ENCODE peak calls at places on chromosomes 1 and 21, in nine cellular contexts. O is stomach, R is colonic mucosa, L is K562, J is lower lobe of right lung, V is neural progenitor cell, S is lung, Q is psoas muscle, M is fibroblast of lung. G is an unnamed sample. For H3K9me3 and H3K4me1, the result is how much of the 10 kb centered on the place peaks cover.

GRCh38 chr1:163250382-163250974 is 47.8 kb upstream of the RGS5 start:
- DNase-seq in O (no peak), R (no peak), L (no peak), J (no peak), V (no peak), S (no peak), Q (no peak), M (no peak), G (no peak)

GRCh38 chr1:99599678-99600175 is 46.2 kb upstream of the PALMD start:
- DNase-seq in O (no peak), R (no peak), L (peak), J (no peak), V (no peak), S (peak), Q (peak), M (peak), G (peak)

GRCh38 chr21:17921579-17922530 is 102.7 kb upstream of the C21orf91 start:
- DNase-seq in O (no peak), R (no peak), L (no peak), J (no peak), V (no peak), S (no peak), Q (no peak), M (peak), G (no peak)

GRCh38 chr1:109926662-109927300 is 16.1 kb downstream of the CSF1 start:
- DNase-seq in O (peak), R (peak), L (no peak), J (no peak), V (no peak), S (no peak), Q (no peak), M (peak), G (no peak)

GRCh38 chr1:228902781-228903572 is 167.7 kb downstream of the RHOU start:
- DNase-seq in O (peak), R (peak), L (no peak), J (peak), V (no peak), S (peak), Q (peak), M (peak), G (no peak)

GRCh38 chr1:89721351-89721750 is 88.4 kb downstream of the LRRC8C start:
- DNase-seq in O (no peak), R (no peak), L (peak), J (no peak), V (no peak), S (no peak), Q (no peak), M (peak), G (no peak)

GRCh38 chr1:93061895-93062792 is 16.9 kb upstream of the MTF2 start:
- DNase-seq in O (peak), R (peak), L (peak), J (no peak), V (peak), S (no peak), Q (no peak), M (peak), G (peak)

GRCh38 chr1:54052470-54052933 is 502 bp downstream of the TMEM59 start:
- DNase-seq in O (peak), R (peak), L (peak), J (no peak), V (peak), S (peak), Q (no peak), M (peak), G (peak)

GRCh38 chr1:208141793-208142192 is 102.4 kb downstream of the PLXNA2 start:
- DNase-seq in O (no peak), R (no peak), L (no peak), J (no peak), V (no peak), S (no peak), Q (no peak), M (no peak), G (no peak)

GRCh38 chr1:37817481-37817880 is 9.5 kb upstream of the YRDC start:
- DNase-seq in O (peak), R (no peak), L (peak), J (no peak), V (peak), S (no peak), Q (no peak), M (peak), G (no peak)

GRCh38 chr1:113684153-113684541 is 75.1 kb downstream of the PHTF1 start:
- DNase-seq in O (no peak), R (peak), L (peak), J (peak), V (no peak), S (no peak), Q (peak), M (peak), G (no peak)

GRCh38 chr1:99646885-99647284 is 972 bp downstream of the PALMD start:
- DNase-seq in O (no peak), R (no peak), L (no peak), J (no peak), V (no peak), S (no peak), Q (no peak), M (no peak), G (no peak)

GRCh38 chr1:222105393-222105737 is 363.5 kb upstream of the DUSP10 start:
- DNase-seq in O (no peak), R (peak), L (no peak), J (no peak), V (no peak), S (no peak), Q (no peak), M (no peak), G (no peak)

GRCh38 chr1:40653851-40654537 is 11.5 kb downstream of the RIMS3 start:
- DNase-seq in O (no peak), R (no peak), L (peak), J (no peak), V (peak), S (no peak), Q (no peak), M (no peak), G (no peak)

GRCh38 chr1:31483012-31483946 is 70.3 kb downstream of the SERINC2 start:
- DNase-seq in O (peak), R (peak), L (no peak), J (no peak), V (no peak), S (peak), Q (no peak), M (peak), G (no peak)

GRCh38 chr21:31008355-31008754 is 29.9 kb downstream of the KRTAP19-8 start:
- DNase-seq in O (no peak), R (no peak), L (no peak), J (no peak), V (no peak), S (no peak), Q (no peak), M (no peak), G (no peak)

GRCh38 chr1:29259802-29260441 is 23.6 kb downstream of the PTPRU start:
- DNase-seq in O (peak), R (peak), L (peak), J (peak), V (peak), S (no peak), Q (peak), M (peak), G (no peak)

GRCh38 chr1:214546076-214546475 is 5.3 kb downstream of the PTPN14 start:
- DNase-seq in O (no peak), R (no peak), L (no peak), J (no peak), V (no peak), S (no peak), Q (no peak), M (no peak), G (no peak)

GRCh38 chr1:30680429-30680828 is 43.0 kb downstream of the MATN1 start:
- DNase-seq in O (no peak), R (no peak), L (no peak), J (no peak), V (no peak), S (no peak), Q (peak), M (no peak), G (no peak)

GRCh38 chr1:154353460-154353904 is 28.2 kb downstream of the ATP8B2 start:
- DNase-seq in O (peak), R (peak), L (peak), J (no peak), V (peak), S (peak), Q (no peak), M (peak), G (peak)

GRCh38 chr21:32412162-32412997 is at the start of gene EVA1C:
- DNase-seq in O (peak), R (peak), L (no peak), J (peak), V (peak), S (peak), Q (peak), M (peak), G (peak)

GRCh38 chr1:75233302-75233929 is 99.2 kb downstream of the LHX8 start:
- DNase-seq in O (no peak), R (no peak), L (peak), J (no peak), V (peak), S (no peak), Q (no peak), M (peak), G (peak)

GRCh38 chr1:115670476-115671175 is 28.9 kb downstream of the VANGL1 start:
- DNase-seq in O (no peak), R (peak), L (no peak), J (no peak), V (no peak), S (no peak), Q (no peak), M (peak), G (no peak)

GRCh38 chr21:25997788-25998611 is 172.6 kb downstream of the APP start:
- DNase-seq in O (peak), R (peak), L (no peak), J (no peak), V (peak), S (no peak), Q (no peak), M (no peak), G (peak)

GRCh38 chr1:222331765-222332164 is 216.1 kb downstream of the HHIPL2 start:
- DNase-seq in O (no peak), R (no peak), L (no peak), J (no peak), V (no peak), S (no peak), Q (no peak), M (no peak), G (no peak)

GRCh38 chr1:43868741-43869067 is 64.9 kb upstream of the ARTN start:
- DNase-seq in O (no peak), R (no peak), L (no peak), J (no peak), V (no peak), S (no peak), Q (no peak), M (peak), G (no peak)

GRCh38 chr1:12387641-12388040 is 157.8 kb downstream of the VPS13D start:
- DNase-seq in O (no peak), R (no peak), L (no peak), J (no peak), V (no peak), S (no peak), Q (no peak), M (peak), G (no peak)

GRCh38 chr1:21541835-21542234 is 32.6 kb downstream of the ALPL start:
- DNase-seq in O (no peak), R (no peak), L (no peak), J (no peak), V (no peak), S (no peak), Q (peak), M (peak), G (no peak)

GRCh38 chr1:17829579-17829978 is 74.4 kb downstream of the ACTL8 start:
- DNase-seq in O (no peak), R (no peak), L (no peak), J (no peak), V (no peak), S (no peak), Q (no peak), M (no peak), G (no peak)

GRCh38 chr1:198588845-198589244 is 48.4 kb upstream of the ATP6V1G3 start:
- DNase-seq in O (no peak), R (no peak), L (no peak), J (no peak), V (no peak), S (no peak), Q (no peak), M (no peak), G (no peak)

GRCh38 chr1:22575532-22576147 is 12.4 kb downstream of the EPHA8 start:
- DNase-seq in O (no peak), R (no peak), L (no peak), J (no peak), V (no peak), S (no peak), Q (no peak), M (no peak), G (no peak)

GRCh38 chr21:37244506-37245083 is 22.5 kb downstream of the VPS26C start:
- DNase-seq in O (no peak), R (no peak), L (no peak), J (no peak), V (no peak), S (no peak), Q (no peak), M (no peak), G (no peak)

GRCh38 chr1:23393706-23394105 is 24.1 kb upstream of the ZNF436 start:
- DNase-seq in O (no peak), R (no peak), L (no peak), J (no peak), V (no peak), S (peak), Q (peak), M (peak), G (no peak)

GRCh38 chr1:156760092-156760795 is 7.1 kb upstream of the PRCC start:
- DNase-seq in O (no peak), R (no peak), L (no peak), J (no peak), V (peak), S (no peak), Q (no peak), M (no peak), G (no peak)

GRCh38 chr1:194069168-194069830 is 882.9 kb upstream of the B3GALT2 start:
- DNase-seq in O (no peak), R (no peak), L (no peak), J (peak), V (no peak), S (no peak), Q (no peak), M (peak), G (no peak)

GRCh38 chr1:60848583-60849188 is 233.7 kb upstream of the NFIA start:
- DNase-seq in O (no peak), R (no peak), L (peak), J (no peak), V (peak), S (no peak), Q (no peak), M (peak), G (no peak)
- TF ChIP-seq CTCF in O (peak), R (peak), L (peak), J (peak), V (peak), S (no peak), Q (peak), M (peak), G (peak)

GRCh38 chr1:227621211-227621610 is 57.9 kb downstream of the ZNF678 start:
- DNase-seq in O (no peak), R (no peak), L (no peak), J (no peak), V (no peak), S (no peak), Q (no peak), M (no peak), G (no peak)
- H3K9me3 ChIP-seq in O (under half), R (under half), L (under half), J (half or more), V (under half), S (under half), Q (under half), M (under half), G (under half)

DNA sequence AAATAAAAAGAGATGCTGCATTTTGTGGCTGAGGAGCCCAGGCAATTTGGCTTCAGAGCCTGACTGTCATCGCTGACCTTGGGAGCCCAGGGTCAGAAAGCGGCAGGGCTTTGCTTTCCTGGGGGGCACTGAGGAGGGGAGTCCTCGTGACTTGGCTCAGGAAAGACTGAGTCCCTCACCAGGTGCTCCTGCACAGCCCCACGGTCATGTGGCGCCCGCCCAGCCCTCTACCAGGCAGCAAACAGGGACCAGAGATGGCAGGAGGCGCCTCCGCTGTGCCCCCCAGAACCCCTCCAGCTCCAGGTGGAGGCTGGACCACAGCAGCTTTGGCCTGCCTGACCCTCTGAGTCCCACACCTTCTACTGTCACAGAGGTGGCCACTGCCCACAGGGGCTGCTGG is 13.2 kb downstream of the EFHD2 start:
- DNase-seq in O (no peak), R (no peak), L (no peak), J (no peak), V (no peak), S (no peak), Q (no peak), M (no peak), G (no peak)
- H3K4me1 ChIP-seq in O (half or more), R (under half), L (half or more), J (under half), V (under half), S (under half), Q (under half), M (under half), G (under half)

GRCh38 chr21:45473496-45474322 is 68.5 kb downstream of the SLC19A1 start:
- DNase-seq in O (no peak), R (no peak), L (no peak), J (no peak), V (no peak), S (no peak), Q (peak), M (peak), G (no peak)

GRCh38 chr21:45471229-45472052 is 66.5 kb downstream of the COL18A1 start:
- DNase-seq in O (no peak), R (no peak), L (no peak), J (no peak), V (no peak), S (no peak), Q (peak), M (peak), G (peak)

GRCh38 chr21:45475004-45475685 is 67.1 kb downstream of the SLC19A1 start:
- DNase-seq in O (no peak), R (no peak), L (no peak), J (no peak), V (no peak), S (no peak), Q (peak), M (no peak), G (no peak)

GRCh38 chr21:45474323-45474950 is 67.8 kb downstream of the SLC19A1 start:
- DNase-seq in O (no peak), R (no peak), L (no peak), J (no peak), V (no peak), S (no peak), Q (peak), M (no peak), G (no peak)

GRCh38 chr21:45472445-45473365 is 67.7 kb downstream of the COL18A1 start:
- DNase-seq in O (no peak), R (no peak), L (no peak), J (no peak), V (no peak), S (no peak), Q (peak), M (no peak), G (no peak)
- TF ChIP-seq CTCF in O (no peak), R (no peak), L (no peak), J (no peak), V (no peak), S (no peak), Q (no peak), M (no peak), G (no peak)

GRCh38 chr1:180565472-180565871 is 6.7 kb downstream of the OVAAL start:
- DNase-seq in O (no peak), R (no peak), L (no peak), J (no peak), V (no peak), S (no peak), Q (no peak), M (no peak), G (no peak)

GRCh38 chr1:180566495-180566894 is 7.7 kb downstream of the OVAAL start:
- DNase-seq in O (no peak), R (no peak), L (no peak), J (no peak), V (no peak), S (no peak), Q (no peak), M (no peak), G (no peak)

GRCh38 chr1:180568211-180568610 is 9.4 kb downstream of the OVAAL start:
- DNase-seq in O (no peak), R (no peak), L (no peak), J (no peak), V (no peak), S (no peak), Q (no peak), M (no peak), G (no peak)

GRCh38 chr1:180566048-180566447 is 7.3 kb downstream of the OVAAL start:
- DNase-seq in O (no peak), R (no peak), L (no peak), J (no peak), V (peak), S (no peak), Q (no peak), M (no peak), G (no peak)

GRCh38 chr1:180567664-180568063 is 8.9 kb downstream of the OVAAL start:
- DNase-seq in O (no peak), R (no peak), L (no peak), J (no peak), V (no peak), S (no peak), Q (no peak), M (no peak), G (peak)
- H3K9me3 ChIP-seq in O (under half), R (under half), L (under half), J (under half), V (under half), S (under half), Q (under half), M (under half), G (under half)

GRCh38 chr1:165903672-165904071 is 76.3 kb downstream of the UCK2 start:
- DNase-seq in O (peak), R (peak), L (no peak), J (no peak), V (no peak), S (no peak), Q (no peak), M (peak), G (no peak)

GRCh38 chr1:165904948-165905347 is 77.5 kb downstream of the UCK2 start:
- DNase-seq in O (no peak), R (no peak), L (no peak), J (no peak), V (no peak), S (no peak), Q (no peak), M (no peak), G (no peak)

GRCh38 chr1:165910764-165911421 is 83.5 kb downstream of the UCK2 start:
- DNase-seq in O (peak), R (peak), L (no peak), J (peak), V (no peak), S (no peak), Q (peak), M (peak), G (peak)

GRCh38 chr1:165905853-165906252 is 78.4 kb downstream of the UCK2 start:
- DNase-seq in O (peak), R (no peak), L (no peak), J (no peak), V (no peak), S (no peak), Q (no peak), M (no peak), G (no peak)

GRCh38 chr1:165907256-165907857 is 79.9 kb downstream of the UCK2 start:
- DNase-seq in O (peak), R (no peak), L (no peak), J (no peak), V (no peak), S (no peak), Q (no peak), M (no peak), G (no peak)
- H3K4me1 ChIP-seq in O (under half), R (under half), L (under half), J (under half), V (under half), S (under half), Q (under half), M (under half), G (under half)

DNA sequence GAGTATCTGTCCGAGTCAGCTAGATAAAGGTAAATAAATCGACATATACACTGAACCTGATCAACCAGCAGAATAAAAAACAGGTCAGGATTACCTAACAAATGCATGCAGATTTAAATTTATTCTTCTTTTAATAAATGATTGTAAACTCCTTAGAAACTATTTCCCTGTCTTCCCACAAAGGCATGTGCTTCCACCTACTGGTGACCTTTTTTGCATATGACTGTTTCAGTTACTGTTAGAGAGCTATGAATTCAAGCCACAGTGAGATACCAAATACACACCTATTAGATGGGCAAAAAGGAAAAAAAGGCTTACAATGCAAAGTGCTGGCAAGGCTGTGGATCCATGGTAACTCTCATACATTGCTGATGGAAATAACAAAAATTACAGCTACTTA is 957.4 kb upstream of the NCAM2 start:
- DNase-seq in O (no peak), R (no peak), L (no peak), J (no peak), V (no peak), S (no peak), Q (no peak), M (no peak), G (peak)
- TF ChIP-seq CTCF in O (no peak), R (peak), L (no peak), J (peak), V (peak), S (no peak), Q (no peak), M (no peak), G (peak)